ENCODE peak calls at places on chromosomes 5 and 9, in seven cellular contexts. One of them, this sample, is unnamed.

GRCh38 chr5:114782217-114782616 is 387.5 kb downstream of the TRIM36 start:
- DNase-seq in GM20000: no peak
- DNase-seq in CD8-positive, alpha-beta T cell: no peak
- DNase-seq in A549: no peak
- DNase-seq in GM13976: no peak
- DNase-seq in uterus: no peak
- DNase-seq in OCI-LY7: no peak
- DNase-seq in this sample: no peak

GRCh38 chr5:61123145-61123544 is 39.1 kb downstream of the SMIM15 start:
- DNase-seq in CD8-positive, alpha-beta T cell: no peak
- DNase-seq in A549: no peak
- DNase-seq in GM13976: no peak
- DNase-seq in uterus: no peak
- DNase-seq in OCI-LY7: no peak
- DNase-seq in GM20000: no peak
- DNase-seq in this sample: peak; percentile 93

GRCh38 chr9:107174441-107174840 is 108.6 kb upstream of the RAD23B start:
- DNase-seq in uterus: no peak
- DNase-seq in GM13976: no peak
- DNase-seq in CD8-positive, alpha-beta T cell: no peak
- DNase-seq in GM20000: no peak
- DNase-seq in A549: no peak
- DNase-seq in OCI-LY7: no peak
- DNase-seq in this sample: no peak

GRCh38 chr5:691817-692529 is 1.2 kb downstream of the TPPP start:
- DNase-seq in A549: no peak
- DNase-seq in CD8-positive, alpha-beta T cell: no peak
- DNase-seq in GM13976: no peak
- DNase-seq in GM20000: peak; percentile 6
- DNase-seq in uterus: no peak
- DNase-seq in OCI-LY7: no peak
- DNase-seq in this sample: no peak

GRCh38 chr5:58123501-58123900 is 336.4 kb downstream of the PLK2 start:
- DNase-seq in CD8-positive, alpha-beta T cell: no peak
- DNase-seq in GM13976: no peak
- DNase-seq in uterus: no peak
- DNase-seq in A549: no peak
- DNase-seq in OCI-LY7: no peak
- DNase-seq in GM20000: no peak
- DNase-seq in this sample: no peak

GRCh38 chr5:172852490-172853354 is 18.7 kb downstream of the ERGIC1 start:
- DNase-seq in GM13976: no peak
- DNase-seq in GM20000: no peak
- DNase-seq in A549: peak; percentile 57
- DNase-seq in uterus: no peak
- DNase-seq in OCI-LY7: no peak
- DNase-seq in CD8-positive, alpha-beta T cell: no peak
- DNase-seq in this sample: no peak

GRCh38 chr5:95720094-95720793 is 10.9 kb upstream of the RHOBTB3 start:
- DNase-seq in A549: no peak
- DNase-seq in GM13976: no peak
- DNase-seq in GM20000: no peak
- DNase-seq in uterus: no peak
- DNase-seq in OCI-LY7: no peak
- DNase-seq in CD8-positive, alpha-beta T cell: no peak
- DNase-seq in this sample: no peak

GRCh38 chr5:76849767-76850291 is at the start of gene S100Z:
- DNase-seq in OCI-LY7: no peak
- DNase-seq in A549: no peak
- DNase-seq in uterus: no peak
- DNase-seq in GM20000: no peak
- DNase-seq in GM13976: no peak
- DNase-seq in CD8-positive, alpha-beta T cell: peak; percentile 24
- DNase-seq in this sample: no peak

GRCh38 chr9:127021664-127022337 is 100.6 kb downstream of the ANGPTL2 start:
- DNase-seq in A549: no peak
- DNase-seq in CD8-positive, alpha-beta T cell: no peak
- DNase-seq in uterus: peak; percentile 96
- DNase-seq in GM13976: no peak
- DNase-seq in OCI-LY7: no peak
- DNase-seq in GM20000: no peak
- DNase-seq in this sample: no peak

DNA sequence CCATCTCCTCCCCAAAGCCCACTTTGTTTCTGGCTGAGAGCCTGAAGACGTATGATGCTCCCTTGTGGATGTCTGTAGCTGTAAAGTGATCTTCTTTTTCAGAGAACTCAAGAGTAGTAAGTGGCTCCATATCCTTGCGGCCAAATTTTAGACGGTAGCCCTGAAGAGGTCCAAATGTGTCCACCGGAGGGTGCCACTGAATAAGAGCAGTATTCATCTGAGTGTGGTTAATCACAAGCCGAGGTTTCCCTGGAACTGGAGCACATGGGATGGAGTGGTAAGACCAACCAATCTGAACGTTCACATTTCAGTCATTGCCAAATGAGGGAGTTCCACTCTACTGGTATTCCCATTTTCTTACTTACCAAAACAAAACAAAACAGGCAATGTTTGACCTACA is 686.5 kb upstream of the DMAC1 start:
- DNase-seq in GM20000: no peak
- DNase-seq in OCI-LY7: no peak
- DNase-seq in CD8-positive, alpha-beta T cell: no peak
- DNase-seq in GM13976: no peak
- DNase-seq in A549: peak; percentile 13
- DNase-seq in uterus: no peak
- DNase-seq in this sample: no peak
- TF ChIP-seq CTCF in GM20000: no peak
- TF ChIP-seq CTCF in OCI-LY7: peak; percentile 43
- TF ChIP-seq CTCF in CD8-positive, alpha-beta T cell: no peak
- TF ChIP-seq CTCF in GM13976: no peak
- TF ChIP-seq CTCF in A549: no peak
- TF ChIP-seq CTCF in uterus: no peak
- TF ChIP-seq CTCF in this sample: peak; percentile 26

DNA sequence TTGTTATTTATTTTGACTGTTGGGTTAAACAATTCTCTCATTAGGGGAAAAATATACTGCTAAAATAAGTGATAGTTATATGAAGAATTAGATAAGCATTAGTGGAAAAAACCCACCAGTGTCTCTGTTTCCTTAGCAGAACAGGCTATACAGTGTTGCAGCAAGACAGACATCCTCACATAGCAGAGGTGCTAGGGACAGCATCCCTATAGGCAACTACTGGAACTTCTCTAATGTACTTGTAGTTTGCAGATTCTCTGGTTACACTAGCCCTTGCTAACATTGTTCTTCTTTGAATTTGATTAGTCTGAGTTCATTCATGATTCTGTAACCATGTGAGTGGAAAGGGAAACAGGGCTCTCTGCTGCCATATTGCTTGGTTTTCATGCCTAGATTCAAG is 661.8 kb upstream of the RGMB start:
- DNase-seq in uterus: no peak
- DNase-seq in OCI-LY7: no peak
- DNase-seq in GM20000: no peak
- DNase-seq in A549: no peak
- DNase-seq in CD8-positive, alpha-beta T cell: no peak
- DNase-seq in GM13976: no peak
- DNase-seq in this sample: no peak
- TF ChIP-seq CTCF in uterus: no peak
- TF ChIP-seq CTCF in OCI-LY7: no peak
- TF ChIP-seq CTCF in GM20000: no peak
- TF ChIP-seq CTCF in A549: no peak
- TF ChIP-seq CTCF in CD8-positive, alpha-beta T cell: no peak
- TF ChIP-seq CTCF in GM13976: no peak
- TF ChIP-seq CTCF in this sample: no peak

GRCh38 chr5:12270914-12271313 is 366.7 kb upstream of the CTNND2 start:
- DNase-seq in CD8-positive, alpha-beta T cell: no peak
- DNase-seq in uterus: no peak
- DNase-seq in GM13976: no peak
- DNase-seq in OCI-LY7: no peak
- DNase-seq in A549: no peak
- DNase-seq in GM20000: no peak
- DNase-seq in this sample: no peak

GRCh38 chr5:12269164-12269563 is 364.9 kb upstream of the CTNND2 start:
- DNase-seq in uterus: no peak
- DNase-seq in GM20000: no peak
- DNase-seq in GM13976: no peak
- DNase-seq in A549: no peak
- DNase-seq in OCI-LY7: no peak
- DNase-seq in CD8-positive, alpha-beta T cell: no peak
- DNase-seq in this sample: no peak

GRCh38 chr5:12272389-12272788 is 368.1 kb upstream of the CTNND2 start:
- DNase-seq in GM13976: no peak
- DNase-seq in uterus: no peak
- DNase-seq in A549: no peak
- DNase-seq in CD8-positive, alpha-beta T cell: no peak
- DNase-seq in GM20000: no peak
- DNase-seq in OCI-LY7: no peak
- DNase-seq in this sample: no peak

GRCh38 chr5:12277504-12278192 is 373.4 kb upstream of the CTNND2 start:
- DNase-seq in OCI-LY7: no peak
- DNase-seq in uterus: no peak
- DNase-seq in GM13976: peak; percentile 1
- DNase-seq in CD8-positive, alpha-beta T cell: no peak
- DNase-seq in GM20000: peak; percentile 11
- DNase-seq in A549: no peak
- DNase-seq in this sample: no peak

DNA sequence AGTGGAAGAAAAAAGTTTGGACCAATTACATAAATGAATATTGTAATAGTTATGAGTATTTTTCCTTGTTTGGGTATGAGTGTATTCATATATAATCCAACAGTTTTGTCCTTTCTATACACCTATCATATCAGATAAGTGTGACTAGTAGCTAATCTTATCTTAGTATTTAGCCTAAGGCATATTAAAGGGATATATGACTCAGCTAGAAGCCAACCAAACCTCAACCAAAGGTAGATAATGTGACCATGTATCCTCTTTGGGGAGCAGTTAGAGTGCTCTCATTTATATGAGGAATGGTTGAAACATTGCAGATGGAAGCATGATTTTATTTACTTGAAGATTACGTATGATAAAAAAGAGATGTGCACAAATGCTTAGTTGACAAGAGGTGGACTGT is 370.0 kb upstream of the CTNND2 start:
- DNase-seq in CD8-positive, alpha-beta T cell: no peak
- DNase-seq in A549: no peak
- DNase-seq in GM13976: no peak
- DNase-seq in uterus: no peak
- DNase-seq in GM20000: no peak
- DNase-seq in OCI-LY7: no peak
- DNase-seq in this sample: no peak
- TF ChIP-seq CTCF in CD8-positive, alpha-beta T cell: no peak
- TF ChIP-seq CTCF in A549: no peak
- TF ChIP-seq CTCF in GM13976: no peak
- TF ChIP-seq CTCF in uterus: no peak
- TF ChIP-seq CTCF in GM20000: no peak
- TF ChIP-seq CTCF in OCI-LY7: no peak
- TF ChIP-seq CTCF in this sample: no peak

GRCh38 chr9:124657526-124657925 is 113.6 kb downstream of the NR6A1 start:
- DNase-seq in A549: no peak
- DNase-seq in GM13976: no peak
- DNase-seq in GM20000: no peak
- DNase-seq in OCI-LY7: no peak
- DNase-seq in CD8-positive, alpha-beta T cell: no peak
- DNase-seq in uterus: no peak
- DNase-seq in this sample: no peak

GRCh38 chr9:124652203-124652992 is 118.7 kb downstream of the NR6A1 start:
- DNase-seq in CD8-positive, alpha-beta T cell: no peak
- DNase-seq in GM13976: no peak
- DNase-seq in uterus: no peak
- DNase-seq in A549: peak; percentile 75
- DNase-seq in GM20000: no peak
- DNase-seq in OCI-LY7: no peak
- DNase-seq in this sample: no peak

GRCh38 chr9:124658165-124659017 is 112.7 kb downstream of the NR6A1 start:
- DNase-seq in A549: peak; percentile 97
- DNase-seq in GM13976: peak; percentile 63
- DNase-seq in OCI-LY7: peak; percentile 88
- DNase-seq in GM20000: peak; percentile 72
- DNase-seq in CD8-positive, alpha-beta T cell: peak; percentile 38
- DNase-seq in uterus: peak; percentile 24
- DNase-seq in this sample: peak; percentile 91

GRCh38 chr9:124654431-124654830 is 116.7 kb downstream of the NR6A1 start:
- DNase-seq in uterus: no peak
- DNase-seq in GM13976: no peak
- DNase-seq in GM20000: no peak
- DNase-seq in CD8-positive, alpha-beta T cell: no peak
- DNase-seq in A549: no peak
- DNase-seq in OCI-LY7: no peak
- DNase-seq in this sample: no peak

GRCh38 chr9:124652994-124653393 is 118.1 kb downstream of the NR6A1 start:
- DNase-seq in A549: no peak
- DNase-seq in GM20000: no peak
- DNase-seq in CD8-positive, alpha-beta T cell: no peak
- DNase-seq in GM13976: no peak
- DNase-seq in OCI-LY7: no peak
- DNase-seq in uterus: no peak
- DNase-seq in this sample: no peak
- TF ChIP-seq CTCF in A549: no peak
- TF ChIP-seq CTCF in GM20000: no peak
- TF ChIP-seq CTCF in CD8-positive, alpha-beta T cell: no peak
- TF ChIP-seq CTCF in GM13976: no peak
- TF ChIP-seq CTCF in OCI-LY7: no peak
- TF ChIP-seq CTCF in uterus: no peak
- TF ChIP-seq CTCF in this sample: no peak

DNA sequence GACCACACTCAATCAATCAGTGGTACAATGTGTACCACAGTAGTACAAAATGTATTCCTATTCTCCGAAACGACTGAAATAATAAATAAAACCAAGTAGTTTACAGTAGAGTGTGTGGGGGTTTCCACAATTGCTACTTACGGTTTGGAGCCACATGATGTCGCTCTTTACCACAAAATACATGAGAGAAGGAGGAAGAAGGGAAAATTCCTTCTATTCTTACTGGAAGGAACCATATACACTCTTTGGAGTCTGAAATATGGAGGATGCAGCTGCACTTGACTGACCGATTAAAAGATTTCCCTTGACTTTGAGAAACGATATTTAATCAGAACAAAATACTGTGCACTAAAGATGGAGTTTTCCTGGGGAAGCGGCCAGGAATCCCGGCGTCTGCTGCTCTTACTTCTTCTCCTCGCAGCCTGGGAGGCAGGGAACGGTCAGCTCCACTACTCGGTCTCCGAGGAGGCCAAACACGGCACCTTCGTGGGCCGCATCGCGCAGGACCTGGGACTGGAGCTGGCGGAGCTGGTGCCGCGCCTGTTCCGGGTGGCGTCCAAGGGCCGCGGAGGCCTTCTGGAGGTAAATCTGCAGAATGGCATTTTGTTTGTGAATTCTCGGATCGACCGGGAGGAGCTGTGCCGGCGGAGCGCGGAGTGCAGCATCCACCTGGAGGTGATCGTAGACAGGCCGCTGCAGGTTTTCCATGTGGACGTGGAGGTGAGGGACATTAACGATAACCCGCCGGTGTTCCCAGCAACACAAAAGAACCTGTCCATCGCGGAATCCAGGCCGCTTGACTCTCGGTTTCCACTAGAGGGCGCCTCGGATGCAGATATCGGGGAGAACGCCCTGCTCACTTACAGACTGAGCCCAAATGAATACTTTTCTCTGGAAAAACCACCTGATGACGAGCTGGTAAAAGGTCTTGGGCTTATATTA is at the start of gene PCDHA4:
- DNase-seq in GM13976: no peak
- DNase-seq in CD8-positive, alpha-beta T cell: no peak
- DNase-seq in GM20000: no peak
- DNase-seq in OCI-LY7: no peak
- DNase-seq in A549: peak; percentile 74
- DNase-seq in uterus: peak; percentile 32
- DNase-seq in this sample: no peak
- TF ChIP-seq CTCF in GM13976: no peak
- TF ChIP-seq CTCF in CD8-positive, alpha-beta T cell: no peak
- TF ChIP-seq CTCF in GM20000: no peak
- TF ChIP-seq CTCF in OCI-LY7: peak; percentile 67
- TF ChIP-seq CTCF in A549: peak; percentile 66
- TF ChIP-seq CTCF in uterus: peak; percentile 15
- TF ChIP-seq CTCF in this sample: peak; percentile 57

This sample was measured in LNCaP clone FGC.